ENCODE peak calls at places on chromosomes 3 and 15, in five cellular contexts. Y is AG10803, V is pancreas, O is fibroblast of lung, P is astrocyte of the cerebellum. W is an unnamed sample.

GRCh38 chr15:65633752-65634151 is 12.0 kb downstream of the SLC24A1 start:
- DNase-seq in Y (no peak), V (no peak), O (no peak), P (no peak), W (no peak)

GRCh38 chr3:62502315-62503300 is 129.3 kb upstream of the FEZF2 start:
- DNase-seq in Y (no peak), V (no peak), O (no peak), P (no peak), W (no peak)

GRCh38 chr15:63354771-63355650 is 26.6 kb downstream of the CA12 start:
- DNase-seq in Y (no peak), V (no peak), O (no peak), P (no peak), W (no peak)

GRCh38 chr15:56821721-56822425 is 88.6 kb upstream of the ZNF280D start:
- DNase-seq in Y (peak; percentile 69), V (peak; percentile 46), O (peak; percentile 91), P (peak; percentile 59), W (peak; percentile 56)

GRCh38 chr3:106913111-106913698 is 464.0 kb upstream of the CCDC54 start:
- DNase-seq in Y (no peak), V (no peak), O (peak; percentile 67), P (peak; percentile 40), W (no peak)

GRCh38 chr3:149085828-149086231 is 503 bp downstream of the HLTF start:
- DNase-seq in Y (peak; percentile 27), V (no peak), O (peak; percentile 48), P (no peak), W (no peak)

GRCh38 chr15:33309602-33310276 is 1.0 kb upstream of the RYR3 start:
- DNase-seq in Y (no peak), V (no peak), O (no peak), P (no peak), W (no peak)

GRCh38 chr3:64056616-64057165 is 33.4 kb upstream of the PSMD6 start:
- DNase-seq in Y (peak; percentile 61), V (no peak), O (peak; percentile 96), P (peak; percentile 91), W (no peak)

GRCh38 chr3:143121240-143122088 is 1.9 kb downstream of the CHST2 start:
- DNase-seq in Y (peak; percentile 53), V (no peak), O (peak; percentile 47), P (no peak), W (no peak)

GRCh38 chr15:85793641-85794597 is 806 bp downstream of the KLHL25 start:
- DNase-seq in Y (peak; percentile 33), V (peak; percentile 40), O (peak; percentile 30), P (no peak), W (no peak)

GRCh38 chr3:184562146-184562861 is 719 bp downstream of the EPHB3 start:
- DNase-seq in Y (no peak), V (no peak), O (no peak), P (no peak), W (no peak)

GRCh38 chr3:124078978-124079911 is 87.3 kb upstream of the ROPN1 start:
- DNase-seq in Y (peak; percentile 42), V (peak; percentile 16), O (peak; percentile 22), P (peak; percentile 24), W (no peak)

GRCh38 chr3:40042752-40043443 is 233.5 kb downstream of the MYRIP start:
- DNase-seq in Y (peak; percentile 20), V (no peak), O (peak; percentile 44), P (no peak), W (no peak)

GRCh38 chr3:111676177-111677021 is 81.3 kb upstream of the ZBED2 start:
- DNase-seq in Y (peak; percentile 28), V (no peak), O (peak; percentile 82), P (peak; percentile 76), W (no peak)

GRCh38 chr15:51585953-51586352 is 36.6 kb downstream of the DMXL2 start:
- DNase-seq in Y (no peak), V (no peak), O (no peak), P (no peak), W (no peak)

GRCh38 chr3:4748701-4749378 is 230.4 kb upstream of the BHLHE40 start:
- DNase-seq in Y (no peak), V (no peak), O (peak; percentile 27), P (no peak), W (no peak)

GRCh38 chr15:47688573-47689086 is 28.7 kb upstream of the SEMA6D start:
- DNase-seq in Y (peak; percentile 57), V (no peak), O (peak; percentile 46), P (peak; percentile 13), W (peak; percentile 12)

GRCh38 chr15:79206940-79207339 is 75.6 kb upstream of the ANKRD34C start:
- DNase-seq in Y (no peak), V (no peak), O (no peak), P (no peak), W (no peak)

GRCh38 chr15:85515212-85515611 is 134.8 kb downstream of the AKAP13 start:
- DNase-seq in Y (no peak), V (no peak), O (peak; percentile 60), P (peak; percentile 66), W (no peak)

GRCh38 chr3:98450372-98450771 is 12.6 kb upstream of the OR5K1 start:
- DNase-seq in Y (no peak), V (no peak), O (no peak), P (no peak), W (no peak)

GRCh38 chr3:10242182-10243065 is 5.8 kb upstream of the TATDN2 start:
- DNase-seq in Y (peak; percentile 78), V (no peak), O (peak; percentile 86), P (peak; percentile 54), W (no peak)

GRCh38 chr3:119703900-119704531 is 1.2 kb downstream of the CFAP91 start:
- DNase-seq in Y (no peak), V (no peak), O (no peak), P (no peak), W (no peak)

GRCh38 chr15:64637412-64637811 is 138.0 kb downstream of the RBPMS2 start:
- DNase-seq in Y (no peak), V (no peak), O (no peak), P (no peak), W (no peak)

GRCh38 chr15:48802867-48803266 is 8.0 kb downstream of the CEP152 start:
- DNase-seq in Y (peak; percentile 94), V (no peak), O (peak; percentile 97), P (peak; percentile 79), W (peak; percentile 57)

GRCh38 chr3:104596551-104596950 is 770.2 kb upstream of the ALCAM start:
- DNase-seq in Y (peak; percentile 37), V (no peak), O (peak; percentile 61), P (peak; percentile 53), W (peak; percentile 42)

GRCh38 chr3:26247669-26248068 is 374.9 kb upstream of the LRRC3B start:
- DNase-seq in Y (no peak), V (no peak), O (no peak), P (no peak), W (no peak)

GRCh38 chr3:126102530-126102951 is 18.6 kb upstream of the SLC41A3 start:
- DNase-seq in Y (peak; percentile 81), V (no peak), O (peak; percentile 51), P (no peak), W (no peak)

GRCh38 chr15:38547255-38547997 is 17.2 kb downstream of the RASGRP1 start:
- DNase-seq in Y (peak; percentile 85), V (no peak), O (peak; percentile 71), P (no peak), W (peak; percentile 32)

GRCh38 chr3:33139996-33140395 is 26.2 kb downstream of the CRTAP start:
- DNase-seq in Y (no peak), V (no peak), O (peak; percentile 72), P (no peak), W (no peak)

GRCh38 chr3:45153658-45154437 is 7.7 kb upstream of the CDCP1 start:
- DNase-seq in Y (peak; percentile 65), V (no peak), O (peak; percentile 86), P (no peak), W (no peak)

DNA sequence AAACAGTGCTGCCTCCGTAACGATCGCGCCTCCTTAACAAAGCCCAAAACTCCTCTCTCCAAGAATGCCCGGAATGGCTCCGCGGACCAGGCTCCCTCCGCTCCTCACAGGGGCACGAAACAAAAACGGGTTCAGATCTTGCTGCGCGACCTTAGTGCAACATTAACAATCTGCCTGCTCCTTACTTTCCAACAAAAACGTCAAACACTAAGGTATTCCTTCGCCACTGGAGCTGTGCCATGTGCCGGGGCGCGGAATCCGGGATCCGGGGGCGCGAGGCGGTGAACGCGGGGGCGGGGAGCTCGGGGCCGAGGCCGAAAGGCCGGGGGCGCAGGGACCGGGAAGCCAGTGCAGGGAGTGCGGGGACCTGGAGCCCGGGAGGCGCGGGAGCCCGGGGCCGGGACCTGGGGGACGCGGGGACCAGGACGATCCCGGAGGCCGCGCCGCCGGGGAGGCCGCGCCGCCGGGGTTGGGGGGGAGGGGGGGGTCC is 424 bp downstream of the CYFIP1 start:
- DNase-seq in Y (no peak), V (peak; percentile 26), O (peak; percentile 36), P (no peak), W (no peak)
- H3K4me3 ChIP-seq in Y (peak overlapping the region; percentile 93), V (peak overlapping the region; percentile 94), O (peak overlapping the region; percentile 98), P (peak overlapping the region; percentile 74), W (peak overlapping the region; percentile 98)

GRCh38 chr3:49119439-49119838 is 1.2 kb downstream of the USP19 start:
- DNase-seq in Y (no peak), V (no peak), O (peak; percentile 33), P (no peak), W (no peak)
- H3K4me3 ChIP-seq in Y (peak overlapping the region; percentile 95), V (peak overlapping the region; percentile 99), O (peak overlapping the region; percentile 90), P (peak overlapping the region; percentile 85), W (peak overlapping the region; percentile 95)

DNA sequence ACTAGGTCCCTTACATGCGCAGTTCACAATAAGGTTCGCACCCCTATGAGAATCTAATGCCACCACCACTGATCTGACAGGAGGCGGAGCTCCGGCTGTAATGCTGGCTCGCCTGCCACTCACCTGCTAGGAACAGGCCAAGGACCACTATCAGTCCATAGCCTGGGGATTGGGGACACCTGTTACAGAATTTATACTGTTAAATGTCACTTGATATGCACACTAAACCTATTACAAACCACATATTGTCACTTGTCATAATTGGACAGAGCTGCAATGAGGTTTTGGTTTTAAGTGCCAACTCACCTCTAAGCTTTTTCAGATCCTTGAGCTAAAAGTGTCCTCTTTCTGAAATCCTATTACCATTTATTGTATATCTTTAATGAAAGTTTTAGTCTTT is 507.9 kb upstream of the TPRG1 start:
- DNase-seq in Y (no peak), V (no peak), O (no peak), P (no peak), W (no peak)
- H3K4me3 ChIP-seq in Y (no peak overlapping the region), V (no peak overlapping the region), O (no peak overlapping the region), P (no peak overlapping the region), W (no peak overlapping the region)

DNA sequence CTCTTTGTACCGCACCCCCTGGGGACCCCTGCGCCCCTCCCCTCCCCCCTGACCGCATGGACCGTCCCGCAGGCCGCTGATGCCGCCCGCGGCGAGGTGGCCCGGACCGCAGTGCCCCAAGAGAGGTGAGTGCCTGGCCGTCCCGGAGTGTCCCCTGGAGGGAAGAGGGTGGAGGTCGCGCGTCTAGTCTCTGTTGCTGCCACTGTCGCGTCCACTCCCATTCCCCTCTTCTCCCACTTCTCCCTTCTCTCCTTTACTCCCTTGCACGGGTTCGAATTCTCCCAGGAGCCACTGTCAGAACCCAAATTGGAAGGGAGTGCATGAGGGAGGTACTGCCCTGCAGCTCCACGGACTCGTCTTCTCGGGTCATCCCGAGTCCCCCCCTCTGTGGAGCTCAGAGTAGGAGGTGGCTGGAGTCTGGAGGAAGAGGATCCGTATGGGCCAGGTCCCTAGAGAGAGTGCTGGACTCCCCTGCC is 754 bp downstream of the CSK start:
- DNase-seq in Y (no peak), V (no peak), O (no peak), P (no peak), W (no peak)
- H3K4me3 ChIP-seq in Y (peak overlapping the region; percentile 85), V (peak overlapping the region; percentile 79), O (peak overlapping the region; percentile 89), P (peak overlapping the region; percentile 82), W (peak overlapping the region; percentile 62)

GRCh38 chr3:12719984-12720656 is 38.9 kb downstream of the TMEM40 start:
- DNase-seq in Y (peak; percentile 81), V (peak; percentile 80), O (peak; percentile 77), P (peak; percentile 70), W (peak; percentile 71)
- H3K4me3 ChIP-seq in Y (peak overlapping the region; percentile 62), V (no peak overlapping the region), O (peak overlapping the region; percentile 57), P (peak overlapping the region; percentile 31), W (peak overlapping the region; percentile 24)